ENCODE peak calls at places on chromosomes 6 and 20, in nine cellular contexts. J is germinal center, S is BJ, F is astrocyte of the spinal cord, V is COR-L47, P is brain microvascular endothelial cell, H is right cardiac atrium, I is kidney tubule cell, D is NCI-H1417. M is an unnamed sample.
A peak's percentile ranks its signal among the peaks of the same experiment; 100 is the strongest.

GRCh38 chr20:50834599-50835005 is 39.7 kb downstream of the BCAS4 start:
- DNase-seq in P (peak; percentile 34), I (no peak), J (no peak), S (peak; percentile 56), F (peak; percentile 85), H (no peak), D (no peak), V (no peak), M (no peak)

GRCh38 chr6:133705071-133705470 is 183.8 kb upstream of the TCF21 start:
- DNase-seq in J (no peak), I (no peak), H (no peak), P (peak; percentile 37), V (no peak), F (peak; percentile 75), D (no peak), S (peak; percentile 79), M (no peak)

GRCh38 chr6:130046711-130047439 is 28.5 kb downstream of the L3MBTL3 start:
- DNase-seq in P (peak; percentile 7), D (no peak), H (no peak), F (peak; percentile 28), V (no peak), J (no peak), I (no peak), S (no peak), M (no peak)

GRCh38 chr6:30615958-30616810 is 859 bp downstream of the PPP1R10 start:
- DNase-seq in I (peak; percentile 48), V (no peak), P (no peak), F (peak; percentile 29), J (no peak), D (peak; percentile 62), S (no peak), H (no peak), M (peak; percentile 71)

GRCh38 chr20:35085477-35086225 is 7.0 kb downstream of the TRPC4AP start:
- DNase-seq in F (no peak), H (no peak), V (no peak), J (no peak), D (no peak), I (no peak), P (no peak), S (no peak), M (no peak)

GRCh38 chr6:41451515-41452163 is 94.5 kb upstream of the FOXP4 start:
- DNase-seq in V (no peak), D (no peak), J (no peak), S (peak; percentile 33), F (no peak), I (no peak), H (peak; percentile 78), P (no peak), M (no peak)

GRCh38 chr6:147201885-147202515 is 2.2 kb upstream of the STXBP5 start:
- DNase-seq in H (no peak), D (peak; percentile 62), I (peak; percentile 69), S (no peak), J (peak; percentile 6), V (peak; percentile 18), P (peak; percentile 22), F (peak; percentile 60), M (no peak)

GRCh38 chr6:164262348-164262747 is 847.8 kb downstream of the QKI start:
- DNase-seq in S (no peak), V (no peak), F (no peak), H (no peak), D (no peak), J (no peak), P (no peak), I (no peak), M (no peak)

GRCh38 chr6:24431045-24431451 is 28.3 kb downstream of the MRS2 start:
- DNase-seq in J (peak; percentile 49), F (peak; percentile 48), D (peak; percentile 55), V (peak; percentile 48), S (no peak), H (no peak), I (peak; percentile 64), P (peak; percentile 38), M (peak; percentile 66)

GRCh38 chr6:130324657-130325056 is 41.2 kb upstream of the TMEM200A start:
- DNase-seq in F (peak; percentile 84), H (no peak), V (no peak), I (no peak), P (peak; percentile 74), D (no peak), S (no peak), J (no peak), M (no peak)

GRCh38 chr6:26243132-26243531 is 121.9 kb upstream of the BTN3A2 start:
- DNase-seq in F (no peak), H (no peak), I (peak; percentile 76), P (no peak), J (no peak), D (no peak), V (no peak), S (no peak), M (no peak)

GRCh38 chr6:34572021-34572420 is 15.9 kb upstream of the SPDEF start:
- DNase-seq in I (no peak), S (no peak), F (no peak), J (no peak), P (no peak), H (peak; percentile 36), D (no peak), V (no peak), M (no peak)

GRCh38 chr6:6586671-6587526 is 1.6 kb upstream of the LY86 start:
- DNase-seq in D (no peak), I (no peak), H (no peak), S (no peak), F (no peak), P (no peak), V (no peak), J (peak; percentile 76), M (no peak)

GRCh38 chr6:35084511-35085203 is 56.5 kb downstream of the TCP11 start:
- DNase-seq in J (no peak), F (no peak), P (no peak), V (no peak), S (no peak), I (no peak), H (no peak), D (no peak), M (no peak)

GRCh38 chr6:18207949-18208348 is 52.7 kb downstream of the KDM1B start:
- DNase-seq in V (peak; percentile 53), I (no peak), F (no peak), J (no peak), D (peak; percentile 81), H (no peak), S (no peak), P (no peak), M (no peak)

GRCh38 chr20:16434087-16434664 is 139.1 kb downstream of the KIF16B start:
- DNase-seq in D (peak; percentile 1), P (peak; percentile 46), I (peak; percentile 47), J (peak; percentile 43), S (no peak), V (peak; percentile 4), H (peak; percentile 69), F (peak; percentile 42), M (peak; percentile 42)

GRCh38 chr20:24731312-24731711 is 217.8 kb upstream of the CST7 start:
- DNase-seq in S (no peak), J (no peak), P (no peak), V (no peak), D (no peak), H (no peak), I (no peak), F (no peak), M (no peak)

GRCh38 chr6:78854501-78854900 is 12.8 kb upstream of the IRAK1BP1 start:
- DNase-seq in H (no peak), V (no peak), J (no peak), S (no peak), P (no peak), D (no peak), I (no peak), F (no peak), M (no peak)

GRCh38 chr6:131288214-131288613 is 152.9 kb downstream of the AKAP7 start:
- DNase-seq in P (no peak), H (no peak), I (no peak), F (no peak), D (no peak), V (no peak), J (no peak), S (no peak), M (no peak)

GRCh38 chr6:54493138-54493537 is 184.9 kb downstream of the TINAG start:
- DNase-seq in S (peak; percentile 76), D (no peak), P (peak; percentile 27), H (no peak), V (no peak), I (peak; percentile 87), F (peak; percentile 80), J (no peak), M (no peak)

GRCh38 chr6:33566182-33567084 is 13.6 kb downstream of the BAK1 start:
- DNase-seq in D (no peak), S (peak; percentile 36), J (no peak), H (no peak), I (peak; percentile 74), P (peak; percentile 24), V (no peak), F (no peak), M (no peak)

GRCh38 chr6:169088761-169089160 is 164.9 kb downstream of the THBS2 start:
- DNase-seq in S (no peak), F (no peak), J (no peak), I (no peak), H (no peak), D (no peak), P (no peak), V (no peak), M (no peak)

GRCh38 chr6:45420909-45421699 is 43.4 kb upstream of the SUPT3H start:
- DNase-seq in D (no peak), I (no peak), P (no peak), H (no peak), S (no peak), J (no peak), F (peak; percentile 53), V (no peak), M (no peak)

GRCh38 chr6:2578729-2579128 is 172.0 kb downstream of the MYLK4 start:
- DNase-seq in I (peak; percentile 35), P (no peak), H (no peak), V (no peak), F (no peak), J (no peak), S (no peak), D (no peak), M (no peak)

GRCh38 chr6:158852312-158853071 is 33.3 kb upstream of the EZR start:
- DNase-seq in I (no peak), J (no peak), S (no peak), F (no peak), D (no peak), P (no peak), H (no peak), V (no peak), M (no peak)

GRCh38 chr6:75207211-75207984 is 1.5 kb upstream of the COL12A1 start:
- DNase-seq in D (no peak), P (no peak), J (peak; percentile 4), H (peak; percentile 62), S (no peak), F (peak; percentile 56), I (no peak), V (no peak), M (no peak)

GRCh38 chr6:161533266-161533665 is 259.4 kb upstream of the AGPAT4 start:
- DNase-seq in H (no peak), I (no peak), S (no peak), V (no peak), F (no peak), J (no peak), D (no peak), P (no peak), M (no peak)